ENCODE peak calls at places on chromosomes 2 and 18, in six cellular contexts. One of them, this sample, is unnamed.
A peak's percentile ranks its signal among the peaks of the same experiment; 100 is the strongest.

GRCh38 chr2:178863856-178864620 is 56.8 kb upstream of the TTN start:
- DNase-seq in fibroblast of lung: peak; percentile 34
- DNase-seq in astrocyte of the spinal cord: peak; percentile 30
- DNase-seq in AG09309: no peak
- DNase-seq in small intestine: no peak
- DNase-seq in fibroblast of mammary gland: peak; percentile 58
- DNase-seq in this sample: no peak

GRCh38 chr2:181780159-181781081 is 100.1 kb upstream of the NEUROD1 start:
- DNase-seq in fibroblast of lung: peak; percentile 48
- DNase-seq in astrocyte of the spinal cord: peak; percentile 79
- DNase-seq in AG09309: no peak
- DNase-seq in small intestine: peak; percentile 71
- DNase-seq in fibroblast of mammary gland: no peak
- DNase-seq in this sample: no peak

GRCh38 chr2:158745067-158745865 is 49.9 kb upstream of the DAPL1 start:
- DNase-seq in fibroblast of lung: peak; percentile 78
- DNase-seq in astrocyte of the spinal cord: peak; percentile 76
- DNase-seq in AG09309: peak; percentile 24
- DNase-seq in small intestine: peak; percentile 55
- DNase-seq in fibroblast of mammary gland: peak; percentile 71
- DNase-seq in this sample: peak; percentile 39

GRCh38 chr18:42047721-42048120 is 92.7 kb downstream of the PIK3C3 start:
- DNase-seq in fibroblast of lung: peak; percentile 35
- DNase-seq in astrocyte of the spinal cord: no peak
- DNase-seq in AG09309: no peak
- DNase-seq in small intestine: no peak
- DNase-seq in fibroblast of mammary gland: peak; percentile 41
- DNase-seq in this sample: no peak

GRCh38 chr2:113180131-113180946 is 6.6 kb downstream of the PSD4 start:
- DNase-seq in fibroblast of lung: no peak
- DNase-seq in astrocyte of the spinal cord: no peak
- DNase-seq in AG09309: no peak
- DNase-seq in small intestine: peak; percentile 63
- DNase-seq in fibroblast of mammary gland: no peak
- DNase-seq in this sample: no peak

GRCh38 chr2:56313541-56313940 is 129.8 kb downstream of the CCDC85A start:
- DNase-seq in fibroblast of lung: no peak
- DNase-seq in astrocyte of the spinal cord: no peak
- DNase-seq in AG09309: no peak
- DNase-seq in small intestine: peak; percentile 66
- DNase-seq in fibroblast of mammary gland: no peak
- DNase-seq in this sample: no peak

GRCh38 chr2:240873805-240874714 is 5.4 kb downstream of the AGXT start:
- DNase-seq in fibroblast of lung: no peak
- DNase-seq in astrocyte of the spinal cord: no peak
- DNase-seq in AG09309: no peak
- DNase-seq in small intestine: peak; percentile 87
- DNase-seq in fibroblast of mammary gland: no peak
- DNase-seq in this sample: no peak

GRCh38 chr18:23495723-23496440 is 7.4 kb upstream of the RMC1 start:
- DNase-seq in fibroblast of lung: no peak
- DNase-seq in astrocyte of the spinal cord: no peak
- DNase-seq in AG09309: no peak
- DNase-seq in small intestine: peak; percentile 46
- DNase-seq in fibroblast of mammary gland: no peak
- DNase-seq in this sample: no peak

GRCh38 chr2:12076810-12077209 is 330.4 kb downstream of the LPIN1 start:
- DNase-seq in fibroblast of lung: peak; percentile 31
- DNase-seq in astrocyte of the spinal cord: peak; percentile 39
- DNase-seq in AG09309: no peak
- DNase-seq in small intestine: no peak
- DNase-seq in fibroblast of mammary gland: peak; percentile 16
- DNase-seq in this sample: no peak

GRCh38 chr2:190052307-190052706 is 10.2 kb downstream of the MSTN start:
- DNase-seq in fibroblast of lung: no peak
- DNase-seq in astrocyte of the spinal cord: no peak
- DNase-seq in AG09309: no peak
- DNase-seq in small intestine: no peak
- DNase-seq in fibroblast of mammary gland: no peak
- DNase-seq in this sample: no peak

GRCh38 chr2:7013761-7014160 is 96.5 kb downstream of the RNF144A start:
- DNase-seq in fibroblast of lung: no peak
- DNase-seq in astrocyte of the spinal cord: no peak
- DNase-seq in AG09309: no peak
- DNase-seq in small intestine: no peak
- DNase-seq in fibroblast of mammary gland: peak; percentile 71
- DNase-seq in this sample: no peak

GRCh38 chr18:25239636-25240468 is 112.1 kb downstream of the ZNF521 start:
- DNase-seq in fibroblast of lung: peak; percentile 67
- DNase-seq in astrocyte of the spinal cord: no peak
- DNase-seq in AG09309: no peak
- DNase-seq in small intestine: no peak
- DNase-seq in fibroblast of mammary gland: no peak
- DNase-seq in this sample: no peak

GRCh38 chr18:75238786-75239185 is 28.2 kb downstream of the TSHZ1 start:
- DNase-seq in fibroblast of lung: no peak
- DNase-seq in astrocyte of the spinal cord: no peak
- DNase-seq in AG09309: no peak
- DNase-seq in small intestine: no peak
- DNase-seq in fibroblast of mammary gland: no peak
- DNase-seq in this sample: no peak

GRCh38 chr2:231667497-231667896 is 40.8 kb upstream of the PTMA start:
- DNase-seq in fibroblast of lung: no peak
- DNase-seq in astrocyte of the spinal cord: no peak
- DNase-seq in AG09309: no peak
- DNase-seq in small intestine: peak; percentile 83
- DNase-seq in fibroblast of mammary gland: no peak
- DNase-seq in this sample: no peak

GRCh38 chr2:240934701-240935100 is 28.6 kb downstream of the CROCC2 start:
- DNase-seq in fibroblast of lung: no peak
- DNase-seq in astrocyte of the spinal cord: no peak
- DNase-seq in AG09309: no peak
- DNase-seq in small intestine: no peak
- DNase-seq in fibroblast of mammary gland: no peak
- DNase-seq in this sample: no peak

GRCh38 chr2:74525717-74526648 is at the start of gene DQX1:
- DNase-seq in fibroblast of lung: peak; percentile 44
- DNase-seq in astrocyte of the spinal cord: no peak
- DNase-seq in AG09309: no peak
- DNase-seq in small intestine: peak; percentile 99
- DNase-seq in fibroblast of mammary gland: peak; percentile 52
- DNase-seq in this sample: no peak

GRCh38 chr2:44840186-44840850 is 101.2 kb upstream of the SIX3 start:
- DNase-seq in fibroblast of lung: no peak
- DNase-seq in astrocyte of the spinal cord: no peak
- DNase-seq in AG09309: no peak
- DNase-seq in small intestine: peak; percentile 59
- DNase-seq in fibroblast of mammary gland: no peak
- DNase-seq in this sample: no peak

GRCh38 chr2:144703852-144704324 is 184.0 kb upstream of the ZEB2 start:
- DNase-seq in fibroblast of lung: peak; percentile 57
- DNase-seq in astrocyte of the spinal cord: peak; percentile 32
- DNase-seq in AG09309: peak; percentile 39
- DNase-seq in small intestine: no peak
- DNase-seq in fibroblast of mammary gland: peak; percentile 90
- DNase-seq in this sample: peak; percentile 26

GRCh38 chr2:172572981-172573380 is 17.1 kb downstream of the PDK1 start:
- DNase-seq in fibroblast of lung: no peak
- DNase-seq in astrocyte of the spinal cord: no peak
- DNase-seq in AG09309: no peak
- DNase-seq in small intestine: no peak
- DNase-seq in fibroblast of mammary gland: no peak
- DNase-seq in this sample: no peak

GRCh38 chr2:136901732-136902131 is 136.4 kb downstream of the THSD7B start:
- DNase-seq in fibroblast of lung: no peak
- DNase-seq in astrocyte of the spinal cord: no peak
- DNase-seq in AG09309: no peak
- DNase-seq in small intestine: no peak
- DNase-seq in fibroblast of mammary gland: no peak
- DNase-seq in this sample: no peak

GRCh38 chr2:136909777-136910176 is 144.4 kb downstream of the THSD7B start:
- DNase-seq in fibroblast of lung: no peak
- DNase-seq in astrocyte of the spinal cord: no peak
- DNase-seq in AG09309: no peak
- DNase-seq in small intestine: no peak
- DNase-seq in fibroblast of mammary gland: no peak
- DNase-seq in this sample: no peak

DNA sequence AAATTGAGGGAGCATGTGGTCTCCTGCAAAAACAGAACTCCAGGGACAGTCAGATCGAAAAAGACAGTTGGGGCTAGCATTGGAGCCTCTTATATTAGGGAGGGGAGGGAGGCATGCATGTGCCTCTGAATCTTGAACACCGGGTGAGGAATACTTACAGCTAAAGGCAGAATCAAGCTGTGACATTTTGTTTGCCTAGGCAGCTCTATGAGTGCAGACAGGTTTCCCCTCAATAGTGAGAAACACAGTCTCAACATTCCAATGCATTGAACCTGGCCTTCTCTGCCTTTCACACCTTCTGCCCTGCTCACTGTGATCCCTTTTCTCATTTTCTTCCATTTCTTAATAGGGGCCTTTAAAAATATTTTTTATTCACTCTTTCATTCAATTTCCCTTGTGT is 140.4 kb downstream of the THSD7B start:
- DNase-seq in fibroblast of lung: no peak
- DNase-seq in astrocyte of the spinal cord: no peak
- DNase-seq in AG09309: no peak
- DNase-seq in small intestine: no peak
- DNase-seq in fibroblast of mammary gland: no peak
- DNase-seq in this sample: no peak
- H3K4me3 ChIP-seq in fibroblast of lung: no peak overlapping the region
- H3K4me3 ChIP-seq in astrocyte of the spinal cord: no peak overlapping the region
- H3K4me3 ChIP-seq in AG09309: no peak overlapping the region
- H3K4me3 ChIP-seq in small intestine: no peak overlapping the region
- H3K4me3 ChIP-seq in fibroblast of mammary gland: no peak overlapping the region
- H3K4me3 ChIP-seq in this sample: no peak overlapping the region

DNA sequence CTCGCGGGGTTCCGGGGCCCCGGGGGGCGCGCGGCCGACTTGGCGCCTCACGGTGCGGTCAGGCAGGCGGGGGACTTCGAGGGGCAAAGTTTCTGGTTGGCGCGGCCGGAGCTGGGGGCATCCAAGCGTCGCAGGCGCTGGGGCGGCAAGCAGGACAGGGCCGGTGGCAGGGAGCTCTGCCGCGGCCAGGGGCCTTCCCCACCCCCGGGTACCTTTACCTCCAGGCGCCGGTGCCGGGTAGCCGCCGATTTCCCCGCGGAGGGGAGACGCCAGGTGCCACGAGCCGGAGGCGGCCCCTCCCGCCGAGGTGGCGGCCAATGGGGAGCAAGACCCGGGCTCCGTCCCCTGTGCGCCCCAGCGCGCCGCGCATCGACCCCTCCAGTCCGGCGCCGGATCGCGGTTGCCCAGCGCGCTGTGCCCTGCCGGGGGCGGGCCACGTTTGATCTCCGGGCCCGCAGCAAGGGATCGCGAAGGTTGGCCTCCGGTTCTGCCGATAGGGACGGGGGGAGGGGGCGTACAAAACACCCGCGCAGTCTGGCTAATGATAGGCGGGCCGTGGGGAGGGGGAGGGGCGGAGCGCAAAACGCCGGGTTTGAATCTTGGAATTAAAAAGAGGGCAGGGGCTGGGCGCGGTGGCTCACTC is at the start of gene ST8SIA5:
- DNase-seq in fibroblast of lung: no peak
- DNase-seq in astrocyte of the spinal cord: no peak
- DNase-seq in AG09309: no peak
- DNase-seq in small intestine: no peak
- DNase-seq in fibroblast of mammary gland: no peak
- DNase-seq in this sample: no peak
- H3K4me3 ChIP-seq in fibroblast of lung: no peak within 1 kb of the TSS
- H3K4me3 ChIP-seq in astrocyte of the spinal cord: peak within 1 kb of the TSS; percentile 41
- H3K4me3 ChIP-seq in AG09309: peak within 1 kb of the TSS; percentile 40
- H3K4me3 ChIP-seq in small intestine: no peak within 1 kb of the TSS
- H3K4me3 ChIP-seq in fibroblast of mammary gland: peak within 1 kb of the TSS; percentile 33
- H3K4me3 ChIP-seq in this sample: peak within 1 kb of the TSS; percentile 31

DNA sequence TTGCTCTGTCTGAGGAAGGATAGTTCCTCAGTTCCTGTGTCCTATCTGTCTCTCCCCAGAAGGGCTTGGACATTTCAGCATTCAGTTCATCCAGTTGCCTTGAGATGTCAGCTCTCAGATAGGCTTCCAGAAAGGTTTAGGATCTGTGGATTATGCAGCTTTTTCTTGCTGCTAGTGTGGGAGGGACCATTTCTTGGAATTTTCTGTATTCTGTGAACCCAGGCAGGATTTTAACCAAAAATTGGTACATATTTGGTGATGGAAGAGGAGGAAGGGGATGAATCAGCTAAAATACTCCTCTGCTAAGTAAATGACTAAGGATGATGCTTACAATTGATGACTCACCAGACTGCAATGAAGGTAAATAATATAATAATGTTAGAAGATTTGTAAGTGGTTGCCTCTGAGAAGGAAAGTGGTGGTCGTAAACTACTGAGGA is 58.6 kb upstream of the DOCK10 start:
- DNase-seq in fibroblast of lung: peak; percentile 87
- DNase-seq in astrocyte of the spinal cord: peak; percentile 93
- DNase-seq in AG09309: peak; percentile 82
- DNase-seq in small intestine: no peak
- DNase-seq in fibroblast of mammary gland: peak; percentile 96
- DNase-seq in this sample: peak; percentile 81
- H3K4me3 ChIP-seq in fibroblast of lung: no peak overlapping the region
- H3K4me3 ChIP-seq in astrocyte of the spinal cord: no peak overlapping the region
- H3K4me3 ChIP-seq in AG09309: no peak overlapping the region
- H3K4me3 ChIP-seq in small intestine: no peak overlapping the region
- H3K4me3 ChIP-seq in fibroblast of mammary gland: no peak overlapping the region
- H3K4me3 ChIP-seq in this sample: no peak overlapping the region

GRCh38 chr18:13725566-13726227 is 661 bp downstream of the FAM210A start:
- DNase-seq in fibroblast of lung: peak; percentile 10
- DNase-seq in astrocyte of the spinal cord: no peak
- DNase-seq in AG09309: no peak
- DNase-seq in small intestine: peak; percentile 80
- DNase-seq in fibroblast of mammary gland: peak; percentile 20
- DNase-seq in this sample: no peak

GRCh38 chr18:13730486-13730885 is 4.0 kb downstream of the RNMT start:
- DNase-seq in fibroblast of lung: no peak
- DNase-seq in astrocyte of the spinal cord: no peak
- DNase-seq in AG09309: no peak
- DNase-seq in small intestine: no peak
- DNase-seq in fibroblast of mammary gland: no peak
- DNase-seq in this sample: no peak

GRCh38 chr18:13726228-13726971 is at the start of the genes FAM210A and RNMT:
- DNase-seq in fibroblast of lung: peak; percentile 96
- DNase-seq in astrocyte of the spinal cord: peak; percentile 96
- DNase-seq in AG09309: peak; percentile 81
- DNase-seq in small intestine: peak; percentile 96
- DNase-seq in fibroblast of mammary gland: peak; percentile 94
- DNase-seq in this sample: peak; percentile 90

DNA sequence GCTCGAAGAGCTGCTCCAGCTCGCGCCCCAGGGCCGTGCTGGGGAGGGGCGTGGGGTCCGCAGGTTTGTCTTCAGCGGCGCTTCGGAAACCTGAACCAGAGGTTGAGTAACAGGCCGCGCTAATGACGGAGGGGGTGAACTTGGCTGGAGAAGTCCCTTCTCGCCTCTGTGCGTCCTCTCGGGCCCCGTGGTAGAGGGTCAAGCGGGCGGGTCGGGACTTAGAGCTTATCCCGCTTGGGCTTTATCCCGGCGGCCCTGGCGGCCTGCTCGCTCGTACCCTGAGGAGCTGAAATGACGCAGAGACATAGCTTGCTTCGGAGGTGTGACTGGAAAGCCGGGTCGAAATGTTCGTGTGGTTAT is 479 bp downstream of the RNMT start:
- DNase-seq in fibroblast of lung: no peak
- DNase-seq in astrocyte of the spinal cord: no peak
- DNase-seq in AG09309: no peak
- DNase-seq in small intestine: peak; percentile 38
- DNase-seq in fibroblast of mammary gland: peak; percentile 57
- DNase-seq in this sample: no peak
- H3K4me3 ChIP-seq in fibroblast of lung: peak overlapping the region; percentile 90
- H3K4me3 ChIP-seq in astrocyte of the spinal cord: peak overlapping the region; percentile 95
- H3K4me3 ChIP-seq in AG09309: peak overlapping the region; percentile 90
- H3K4me3 ChIP-seq in small intestine: peak overlapping the region; percentile 76
- H3K4me3 ChIP-seq in fibroblast of mammary gland: peak overlapping the region; percentile 92
- H3K4me3 ChIP-seq in this sample: peak overlapping the region; percentile 92